ENCODE peak calls at places on chromosomes 3 and 15, in four cellular contexts. Z, S, Y and U are unnamed samples.

GRCh38 chr3:153094386-153094785 is 67.6 kb upstream of the RAP2B start:
- DNase-seq in Z (no peak), S (no peak), Y (no peak), U (no peak)

GRCh38 chr15:90686435-90687218 is 30.5 kb upstream of the BLM start:
- DNase-seq in Z (no peak), S (no peak), Y (no peak), U (no peak)

GRCh38 chr3:16609927-16610580 is 4.8 kb upstream of the DAZL start:
- DNase-seq in Z (no peak), S (no peak), Y (peak; percentile 25), U (no peak)

GRCh38 chr3:100782359-100782758 is 73.1 kb downstream of the TFG start:
- DNase-seq in Z (no peak), S (no peak), Y (no peak), U (no peak)

GRCh38 chr3:46114324-46114988 is 87.2 kb upstream of the XCR1 start:
- DNase-seq in Z (no peak), S (no peak), Y (no peak), U (no peak)

GRCh38 chr15:66588537-66588936 is 22.7 kb upstream of the LCTL start:
- DNase-seq in Z (no peak), S (no peak), Y (no peak), U (no peak)

GRCh38 chr3:54966979-54967378 is 39.1 kb upstream of the LRTM1 start:
- DNase-seq in Z (no peak), S (no peak), Y (no peak), U (no peak)

GRCh38 chr15:101394654-101395053 is 94.9 kb downstream of the PCSK6 start:
- DNase-seq in Z (no peak), S (no peak), Y (no peak), U (no peak)

GRCh38 chr15:94535298-94536048 is 304.1 kb downstream of the MCTP2 start:
- DNase-seq in Z (no peak), S (no peak), Y (no peak), U (no peak)

GRCh38 chr3:133486658-133487057 is 86.8 kb downstream of the BFSP2 start:
- DNase-seq in Z (no peak), S (no peak), Y (no peak), U (no peak)

GRCh38 chr15:101024709-101025108 is 105.6 kb downstream of the LRRK1 start:
- DNase-seq in Z (peak; percentile 8), S (no peak), Y (no peak), U (no peak)

GRCh38 chr15:87757084-87757483 is 499.5 kb downstream of the NTRK3 start:
- DNase-seq in Z (no peak), S (no peak), Y (no peak), U (no peak)

GRCh38 chr15:87758739-87759457 is 497.6 kb downstream of the NTRK3 start:
- DNase-seq in Z (no peak), S (no peak), Y (no peak), U (no peak)

GRCh38 chr15:87753539-87753938 is 503.0 kb downstream of the NTRK3 start:
- DNase-seq in Z (no peak), S (no peak), Y (no peak), U (no peak)

GRCh38 chr15:87755226-87755625 is 501.3 kb downstream of the NTRK3 start:
- DNase-seq in Z (no peak), S (no peak), Y (no peak), U (no peak)

GRCh38 chr15:87756072-87756471 is 500.5 kb downstream of the NTRK3 start:
- DNase-seq in Z (no peak), S (no peak), Y (no peak), U (no peak)
- H3K27me3 ChIP-seq in Z (no peaks in the 10 kb centered on the region), S (no peaks in the 10 kb centered on the region), Y (no peaks in the 10 kb centered on the region), U (no peaks in the 10 kb centered on the region)

DNA sequence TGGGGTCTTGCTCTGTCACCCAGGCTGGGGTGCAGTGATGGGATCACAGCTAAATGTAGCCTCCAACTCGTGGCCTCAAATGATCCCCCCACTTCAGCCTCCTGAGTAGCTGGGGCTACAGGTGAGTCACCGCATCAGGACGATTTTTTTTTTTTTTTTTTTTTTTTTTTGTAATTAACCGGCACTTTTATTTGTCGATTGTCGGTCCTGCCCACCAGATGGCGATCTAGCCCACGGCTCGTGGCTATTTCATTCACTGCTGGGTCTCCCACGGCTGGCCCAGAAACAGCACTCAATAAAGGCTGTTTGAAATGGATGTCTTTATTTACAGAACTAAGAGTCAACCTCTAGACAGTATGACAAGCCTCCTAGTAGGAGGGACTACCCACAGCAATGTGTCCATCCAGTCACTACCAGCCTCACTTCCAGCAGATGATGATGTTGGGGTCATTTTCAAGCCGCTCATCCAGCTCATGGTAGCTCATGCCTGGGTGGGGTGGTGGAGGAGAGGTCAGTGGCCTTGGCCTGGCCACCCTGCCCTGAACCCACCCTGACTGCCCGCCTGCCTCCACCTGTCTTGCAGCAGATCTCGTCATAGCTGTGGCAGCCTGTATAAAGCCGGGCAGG is 1.8 kb upstream of the ZMYND10 start:
- DNase-seq in Z (peak; percentile 65), S (peak; percentile 83), Y (no peak), U (peak; percentile 73)
- TF ChIP-seq POLR2A in Z (no peak), S (no peak), Y (no peak), U (no peak)

DNA sequence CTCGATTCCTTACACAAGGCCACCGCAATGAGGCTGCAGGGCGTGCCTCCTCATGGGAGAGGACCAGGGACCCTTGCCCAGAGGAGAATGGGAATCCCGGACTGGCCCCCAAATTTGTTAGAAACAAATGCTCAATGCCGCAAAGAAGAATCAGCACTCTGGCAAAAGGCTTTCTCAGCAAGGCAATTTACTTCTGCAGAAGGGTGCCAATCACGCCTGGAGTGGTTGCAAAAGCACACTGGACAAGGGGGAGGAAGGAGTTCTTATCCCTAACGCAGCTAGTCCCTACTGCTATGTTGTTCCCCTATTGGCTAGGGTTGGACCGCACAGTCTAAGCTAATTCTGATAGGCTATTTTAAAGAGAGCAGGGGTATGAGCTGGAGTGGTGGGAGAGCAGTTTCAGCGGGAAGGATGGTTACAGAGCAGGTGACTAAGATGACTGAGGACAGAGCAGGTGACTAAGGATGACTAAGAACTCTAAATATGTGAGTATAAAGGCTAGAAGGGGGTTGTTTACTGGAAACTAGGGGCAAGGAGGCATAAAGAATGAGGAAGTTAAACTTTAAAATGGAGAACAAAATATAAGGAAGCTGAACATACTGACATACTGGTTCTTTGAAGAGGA is 48.5 kb downstream of the KATNBL1 start:
- DNase-seq in Z (no peak), S (no peak), Y (no peak), U (no peak)
- H3K36me3 ChIP-seq in Z (no peaks in the 10 kb centered on the region), S (no peaks in the 10 kb centered on the region), Y (peaks cover 9% of the 10 kb centered on the region), U (peaks cover 22% of the 10 kb centered on the region)

GRCh38 chr3:3618624-3619023 is 180.6 kb upstream of the LRRN1 start:
- DNase-seq in Z (no peak), S (no peak), Y (no peak), U (no peak)

GRCh38 chr3:3619815-3620214 is 179.4 kb upstream of the LRRN1 start:
- DNase-seq in Z (no peak), S (no peak), Y (no peak), U (no peak)

GRCh38 chr3:3610581-3611298 is 188.5 kb upstream of the LRRN1 start:
- DNase-seq in Z (no peak), S (no peak), Y (no peak), U (no peak)

DNA sequence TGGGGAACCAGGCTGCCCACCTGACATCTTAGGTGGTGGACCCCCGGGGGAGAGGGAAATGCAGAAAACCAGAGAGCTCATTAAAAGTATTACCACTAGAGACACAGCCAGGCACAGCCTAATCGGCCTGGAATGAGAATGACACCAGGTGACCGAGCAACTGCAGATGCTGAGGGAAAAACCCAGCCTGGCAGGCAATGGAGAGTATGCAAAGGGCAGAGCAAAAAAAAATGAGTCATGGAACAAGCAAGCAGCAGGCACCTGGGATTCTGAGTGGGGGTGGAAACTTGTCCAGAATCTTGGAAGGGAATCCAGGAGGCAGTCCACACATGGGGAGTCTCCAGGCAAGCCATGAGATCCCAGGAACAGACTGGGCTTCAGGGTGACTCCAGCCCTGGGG is 183.7 kb upstream of the LRRN1 start:
- DNase-seq in Z (no peak), S (no peak), Y (no peak), U (no peak)
- H3K27me3 ChIP-seq in Z (no peaks in the 10 kb centered on the region), S (no peaks in the 10 kb centered on the region), Y (no peaks in the 10 kb centered on the region), U (no peaks in the 10 kb centered on the region)

GRCh38 chr15:74135041-74135565 is 4.7 kb downstream of the ISLR2 start:
- DNase-seq in Z (no peak), S (no peak), Y (no peak), U (no peak)

GRCh38 chr15:74138642-74139041 is 8.3 kb downstream of the ISLR2 start:
- DNase-seq in Z (no peak), S (no peak), Y (no peak), U (no peak)

GRCh38 chr15:74137544-74137920 is 7.1 kb downstream of the ISLR2 start:
- DNase-seq in Z (no peak), S (no peak), Y (no peak), U (no peak)

GRCh38 chr15:74134387-74135027 is 4.1 kb downstream of the ISLR2 start:
- DNase-seq in Z (peak; percentile 23), S (peak; percentile 63), Y (no peak), U (peak; percentile 48)

DNA sequence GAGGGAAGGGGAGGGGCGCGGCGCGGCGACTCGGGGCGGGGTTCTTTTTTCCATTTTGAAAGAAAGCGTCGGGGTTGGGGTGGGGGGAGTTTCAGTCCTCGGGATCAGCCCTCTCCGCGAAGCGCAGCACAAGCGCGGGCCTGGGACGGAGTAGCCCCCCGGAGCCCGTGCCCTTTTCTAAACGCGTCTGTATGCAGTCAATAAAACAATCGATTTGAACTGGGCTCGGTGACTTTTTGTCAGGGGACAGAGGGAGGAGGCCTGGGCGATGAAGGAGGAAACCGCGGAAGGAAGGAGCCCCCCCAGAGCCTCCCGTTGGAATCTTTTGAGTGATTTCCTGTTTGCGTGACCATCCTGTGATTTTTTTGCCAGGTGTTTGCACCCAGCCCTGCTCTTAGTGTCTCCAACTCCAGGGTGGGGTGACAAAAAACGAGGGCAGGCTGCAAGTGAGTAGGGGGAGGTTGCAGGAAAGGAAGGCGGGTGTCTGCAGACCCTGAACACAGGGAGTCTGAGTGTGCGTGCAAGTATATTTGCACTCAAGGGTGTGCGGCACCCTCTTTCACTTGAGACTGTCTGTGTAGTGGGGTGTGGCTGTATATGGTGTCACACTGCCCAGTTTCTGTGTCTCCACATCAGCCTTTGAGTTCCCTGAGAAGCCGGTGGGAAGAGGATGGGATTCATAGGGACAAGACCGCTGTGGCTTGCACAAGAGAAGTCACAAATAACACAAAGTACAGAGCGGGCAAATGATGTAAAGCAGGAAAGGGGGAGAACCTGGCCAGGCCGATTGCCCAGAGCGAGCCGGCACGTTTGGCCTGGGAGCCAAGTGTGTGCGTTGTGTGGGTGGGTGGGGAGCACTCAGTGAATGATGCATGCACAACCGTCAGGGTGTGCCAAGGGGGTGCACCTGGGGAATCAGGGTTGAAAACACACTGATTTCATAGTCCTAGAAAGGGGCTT is 6.5 kb downstream of the ISLR2 start:
- DNase-seq in Z (peak; percentile 15), S (no peak), Y (no peak), U (no peak)
- TF ChIP-seq POLR2A in Z (no peak), S (no peak), Y (no peak), U (no peak)